ENCODE peak calls at places on chromosomes 16 and 17, in six cellular contexts. One of them, this sample, is unnamed.

GRCh38 chr17:9334536-9335446 is 240.8 kb downstream of the STX8 start:
- DNase-seq in H9: no peak
- DNase-seq in mesenchymal stem cell: no peak
- DNase-seq in H1: no peak
- DNase-seq in trophoblast cell: peak
- DNase-seq in neuronal stem cell: no peak
- DNase-seq in this sample: no peak

GRCh38 chr16:83926726-83927397 is 26.2 kb upstream of the OSGIN1 start:
- DNase-seq in H9: peak
- DNase-seq in mesenchymal stem cell: peak
- DNase-seq in H1: peak
- DNase-seq in trophoblast cell: peak
- DNase-seq in neuronal stem cell: peak
- DNase-seq in this sample: peak

GRCh38 chr17:35155246-35155645 is 7.6 kb downstream of the UNC45B start:
- DNase-seq in H9: no peak
- DNase-seq in mesenchymal stem cell: no peak
- DNase-seq in H1: no peak
- DNase-seq in trophoblast cell: no peak
- DNase-seq in neuronal stem cell: no peak
- DNase-seq in this sample: no peak

GRCh38 chr16:68839831-68840230 is 3.5 kb upstream of the TANGO6 start:
- DNase-seq in H9: no peak
- DNase-seq in mesenchymal stem cell: no peak
- DNase-seq in H1: no peak
- DNase-seq in trophoblast cell: no peak
- DNase-seq in neuronal stem cell: no peak
- DNase-seq in this sample: no peak

GRCh38 chr17:29573871-29574731 is 5.6 kb downstream of the TP53I13 start:
- DNase-seq in H9: no peak
- DNase-seq in mesenchymal stem cell: no peak
- DNase-seq in H1: no peak
- DNase-seq in trophoblast cell: no peak
- DNase-seq in neuronal stem cell: no peak
- DNase-seq in this sample: no peak

GRCh38 chr16:24610421-24610765 is 71.0 kb downstream of the RBBP6 start:
- DNase-seq in H9: peak
- DNase-seq in mesenchymal stem cell: peak
- DNase-seq in H1: no peak
- DNase-seq in trophoblast cell: no peak
- DNase-seq in neuronal stem cell: peak
- DNase-seq in this sample: peak

GRCh38 chr16:53773881-53774280 is 69.9 kb downstream of the FTO start:
- DNase-seq in H9: no peak
- DNase-seq in mesenchymal stem cell: no peak
- DNase-seq in H1: no peak
- DNase-seq in trophoblast cell: no peak
- DNase-seq in neuronal stem cell: no peak
- DNase-seq in this sample: no peak

GRCh38 chr17:43530303-43531081 is 15.6 kb downstream of the ETV4 start:
- DNase-seq in H9: peak
- DNase-seq in mesenchymal stem cell: peak
- DNase-seq in H1: peak
- DNase-seq in trophoblast cell: peak
- DNase-seq in neuronal stem cell: peak
- DNase-seq in this sample: peak

GRCh38 chr17:78529871-78530670 is 47.1 kb downstream of the DNAH17 start:
- DNase-seq in H9: peak
- DNase-seq in mesenchymal stem cell: no peak
- DNase-seq in H1: no peak
- DNase-seq in trophoblast cell: no peak
- DNase-seq in neuronal stem cell: no peak
- DNase-seq in this sample: no peak

GRCh38 chr16:63737633-63738032 is 1384.2 kb downstream of the CDH11 start:
- DNase-seq in H9: no peak
- DNase-seq in mesenchymal stem cell: peak
- DNase-seq in H1: no peak
- DNase-seq in trophoblast cell: no peak
- DNase-seq in neuronal stem cell: no peak
- DNase-seq in this sample: no peak

GRCh38 chr17:4045477-4045876 is 81.2 kb upstream of the ATP2A3 start:
- DNase-seq in H9: no peak
- DNase-seq in mesenchymal stem cell: no peak
- DNase-seq in H1: no peak
- DNase-seq in trophoblast cell: no peak
- DNase-seq in neuronal stem cell: no peak
- DNase-seq in this sample: no peak

GRCh38 chr17:14845562-14846335 is 419.4 kb downstream of the PMP22 start:
- DNase-seq in H9: no peak
- DNase-seq in mesenchymal stem cell: no peak
- DNase-seq in H1: no peak
- DNase-seq in trophoblast cell: peak
- DNase-seq in neuronal stem cell: no peak
- DNase-seq in this sample: peak

GRCh38 chr16:1151424-1152122 is 1.3 kb upstream of the CACNA1H start:
- DNase-seq in H9: no peak
- DNase-seq in mesenchymal stem cell: no peak
- DNase-seq in H1: no peak
- DNase-seq in trophoblast cell: no peak
- DNase-seq in neuronal stem cell: no peak
- DNase-seq in this sample: no peak

GRCh38 chr16:28845173-28846079 is 722 bp downstream of the TUFM start:
- DNase-seq in H9: no peak
- DNase-seq in mesenchymal stem cell: peak
- DNase-seq in H1: peak
- DNase-seq in trophoblast cell: no peak
- DNase-seq in neuronal stem cell: no peak
- DNase-seq in this sample: peak

GRCh38 chr16:89924298-89924924 is 1.3 kb downstream of the TUBB3 start:
- DNase-seq in H9: peak
- DNase-seq in mesenchymal stem cell: peak
- DNase-seq in H1: peak
- DNase-seq in trophoblast cell: no peak
- DNase-seq in neuronal stem cell: peak
- DNase-seq in this sample: peak

GRCh38 chr17:5097101-5097834 is 14.4 kb downstream of the ZNF232 start:
- DNase-seq in H9: peak
- DNase-seq in mesenchymal stem cell: no peak
- DNase-seq in H1: peak
- DNase-seq in trophoblast cell: no peak
- DNase-seq in neuronal stem cell: peak
- DNase-seq in this sample: no peak

GRCh38 chr16:3988824-3989223 is 108.3 kb upstream of the CREBBP start:
- DNase-seq in H9: no peak
- DNase-seq in mesenchymal stem cell: no peak
- DNase-seq in H1: no peak
- DNase-seq in trophoblast cell: no peak
- DNase-seq in neuronal stem cell: no peak
- DNase-seq in this sample: no peak

GRCh38 chr16:88973007-88973410 is 4.0 kb downstream of the CBFA2T3 start:
- DNase-seq in H9: peak
- DNase-seq in mesenchymal stem cell: no peak
- DNase-seq in H1: no peak
- DNase-seq in trophoblast cell: no peak
- DNase-seq in neuronal stem cell: no peak
- DNase-seq in this sample: no peak

GRCh38 chr17:46270032-46270431 is 24.9 kb upstream of the LRRC37A start:
- DNase-seq in H9: peak
- DNase-seq in mesenchymal stem cell: no peak
- DNase-seq in H1: no peak
- DNase-seq in trophoblast cell: no peak
- DNase-seq in neuronal stem cell: no peak
- DNase-seq in this sample: no peak

GRCh38 chr16:53692146-53692545 is 11.5 kb downstream of the RPGRIP1L start:
- DNase-seq in H9: peak
- DNase-seq in mesenchymal stem cell: peak
- DNase-seq in H1: no peak
- DNase-seq in trophoblast cell: peak
- DNase-seq in neuronal stem cell: no peak
- DNase-seq in this sample: no peak

GRCh38 chr17:13671771-13672170 is 70.0 kb upstream of the HS3ST3A1 start:
- DNase-seq in H9: no peak
- DNase-seq in mesenchymal stem cell: peak
- DNase-seq in H1: no peak
- DNase-seq in trophoblast cell: no peak
- DNase-seq in neuronal stem cell: no peak
- DNase-seq in this sample: no peak

GRCh38 chr17:34255841-34256240 is 756 bp downstream of the CCL2 start:
- DNase-seq in H9: no peak
- DNase-seq in mesenchymal stem cell: no peak
- DNase-seq in H1: no peak
- DNase-seq in trophoblast cell: no peak
- DNase-seq in neuronal stem cell: no peak
- DNase-seq in this sample: no peak

GRCh38 chr16:2009302-2009711 is 314 bp downstream of the ZNF598 start:
- DNase-seq in H9: no peak
- DNase-seq in mesenchymal stem cell: no peak
- DNase-seq in H1: no peak
- DNase-seq in trophoblast cell: no peak
- DNase-seq in neuronal stem cell: no peak
- DNase-seq in this sample: no peak

GRCh38 chr17:50200447-50201225 is 795 bp downstream of the COL1A1 start:
- DNase-seq in H9: peak
- DNase-seq in mesenchymal stem cell: peak
- DNase-seq in H1: peak
- DNase-seq in trophoblast cell: peak
- DNase-seq in neuronal stem cell: peak
- DNase-seq in this sample: peak

GRCh38 chr17:30380106-30380420 is 1.3 kb downstream of the CPD start:
- DNase-seq in H9: no peak
- DNase-seq in mesenchymal stem cell: peak
- DNase-seq in H1: no peak
- DNase-seq in trophoblast cell: no peak
- DNase-seq in neuronal stem cell: no peak
- DNase-seq in this sample: peak

GRCh38 chr16:87956169-87956770 is 5.0 kb downstream of the BANP start:
- DNase-seq in H9: no peak
- DNase-seq in mesenchymal stem cell: peak
- DNase-seq in H1: no peak
- DNase-seq in trophoblast cell: no peak
- DNase-seq in neuronal stem cell: peak
- DNase-seq in this sample: peak

GRCh38 chr17:43832168-43832975 is 574 bp downstream of the MPP3 start:
- DNase-seq in H9: no peak
- DNase-seq in mesenchymal stem cell: peak
- DNase-seq in H1: no peak
- DNase-seq in trophoblast cell: peak
- DNase-seq in neuronal stem cell: no peak
- DNase-seq in this sample: peak

GRCh38 chr17:57068222-57068658 is 16.8 kb upstream of the AKAP1 start:
- DNase-seq in H9: peak
- DNase-seq in mesenchymal stem cell: no peak
- DNase-seq in H1: no peak
- DNase-seq in trophoblast cell: no peak
- DNase-seq in neuronal stem cell: no peak
- DNase-seq in this sample: no peak

GRCh38 chr17:57067781-57068180 is 17.3 kb upstream of the AKAP1 start:
- DNase-seq in H9: no peak
- DNase-seq in mesenchymal stem cell: no peak
- DNase-seq in H1: no peak
- DNase-seq in trophoblast cell: no peak
- DNase-seq in neuronal stem cell: no peak
- DNase-seq in this sample: no peak

GRCh38 chr17:57071991-57072944 is 12.8 kb upstream of the AKAP1 start:
- DNase-seq in H9: no peak
- DNase-seq in mesenchymal stem cell: peak
- DNase-seq in H1: no peak
- DNase-seq in trophoblast cell: no peak
- DNase-seq in neuronal stem cell: no peak
- DNase-seq in this sample: no peak

GRCh38 chr17:57067162-57067561 is 17.9 kb upstream of the AKAP1 start:
- DNase-seq in H9: no peak
- DNase-seq in mesenchymal stem cell: no peak
- DNase-seq in H1: no peak
- DNase-seq in trophoblast cell: no peak
- DNase-seq in neuronal stem cell: no peak
- DNase-seq in this sample: no peak

DNA sequence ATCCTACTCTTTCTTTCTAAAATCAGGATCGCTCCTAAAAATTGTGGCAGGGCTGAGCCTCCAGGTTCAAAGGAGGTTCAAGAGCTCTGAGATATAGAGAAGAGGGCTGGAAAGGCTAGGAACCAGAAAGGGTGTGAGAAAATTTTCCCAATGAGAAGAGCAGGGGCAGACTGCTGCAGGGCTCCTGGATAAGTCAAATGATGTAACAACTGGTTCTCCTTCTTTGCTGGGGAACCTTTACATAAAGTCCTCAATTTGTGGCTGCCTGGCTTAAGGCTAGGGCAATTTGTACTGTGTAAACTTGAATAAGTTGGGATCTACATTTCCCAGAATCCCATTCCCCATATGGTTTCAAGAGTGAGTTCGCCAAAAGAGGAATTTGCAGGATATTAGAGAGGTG is 16.3 kb upstream of the AKAP1 start:
- DNase-seq in H9: no peak
- DNase-seq in mesenchymal stem cell: no peak
- DNase-seq in H1: no peak
- DNase-seq in trophoblast cell: no peak
- DNase-seq in neuronal stem cell: no peak
- DNase-seq in this sample: no peak
- H3K14ac ChIP-seq in H9: no peak
- H3K14ac ChIP-seq in mesenchymal stem cell: no peak
- H3K14ac ChIP-seq in H1: no peak
- H3K14ac ChIP-seq in trophoblast cell: no peak
- H3K14ac ChIP-seq in neuronal stem cell: no peak
- H3K14ac ChIP-seq in this sample: no peak

GRCh38 chr17:27321372-27321771 is 27.5 kb downstream of the WSB1 start:
- DNase-seq in H9: peak
- DNase-seq in mesenchymal stem cell: no peak
- DNase-seq in H1: no peak
- DNase-seq in trophoblast cell: no peak
- DNase-seq in neuronal stem cell: no peak
- DNase-seq in this sample: no peak
- H3K14ac ChIP-seq in H9: no peak
- H3K14ac ChIP-seq in mesenchymal stem cell: no peak
- H3K14ac ChIP-seq in H1: no peak
- H3K14ac ChIP-seq in trophoblast cell: no peak
- H3K14ac ChIP-seq in neuronal stem cell: no peak
- H3K14ac ChIP-seq in this sample: no peak

GRCh38 chr17:62678214-62678919 is 50.9 kb downstream of the MRC2 start:
- DNase-seq in H9: no peak
- DNase-seq in mesenchymal stem cell: no peak
- DNase-seq in H1: no peak
- DNase-seq in trophoblast cell: no peak
- DNase-seq in neuronal stem cell: no peak
- DNase-seq in this sample: no peak
- H3K14ac ChIP-seq in H9: no peak
- H3K14ac ChIP-seq in mesenchymal stem cell: no peak
- H3K14ac ChIP-seq in H1: no peak
- H3K14ac ChIP-seq in trophoblast cell: no peak
- H3K14ac ChIP-seq in neuronal stem cell: no peak
- H3K14ac ChIP-seq in this sample: no peak

DNA sequence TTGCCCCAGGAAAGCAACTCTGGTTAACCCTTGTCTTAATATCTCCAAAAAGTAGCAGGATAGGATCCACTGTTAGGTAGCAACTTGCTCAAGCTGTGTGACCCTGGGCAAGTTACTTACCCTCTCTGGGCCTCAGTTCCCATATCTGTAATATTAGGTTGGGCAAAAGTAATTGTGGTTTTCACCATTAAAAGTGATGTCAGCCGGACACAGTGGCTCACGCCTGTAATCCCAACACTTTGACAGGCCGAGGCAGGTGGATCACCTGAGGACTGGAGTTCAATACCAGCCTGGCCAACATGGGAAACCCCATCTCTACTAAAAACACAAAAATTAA is 179.3 kb downstream of the FOXL1 start:
- DNase-seq in H9: no peak
- DNase-seq in mesenchymal stem cell: no peak
- DNase-seq in H1: no peak
- DNase-seq in trophoblast cell: no peak
- DNase-seq in neuronal stem cell: no peak
- DNase-seq in this sample: no peak
- H3K14ac ChIP-seq in H9: no peak
- H3K14ac ChIP-seq in mesenchymal stem cell: no peak
- H3K14ac ChIP-seq in H1: no peak
- H3K14ac ChIP-seq in trophoblast cell: no peak
- H3K14ac ChIP-seq in neuronal stem cell: no peak
- H3K14ac ChIP-seq in this sample: no peak